ENCODE peak calls at places on chromosome 9, in nine cellular contexts. S, J, G, H, D, W, P, B and U are unnamed samples.

GRCh38 chr9:21504113-21504512 is 22.0 kb upstream of the IFNE start:
- DNase-seq in S (no peak), J (no peak), G (no peak), H (peak; percentile 8), D (no peak), W (no peak), P (no peak), B (no peak), U (no peak)

GRCh38 chr9:107260437-107261081 is 22.5 kb upstream of the RAD23B start:
- DNase-seq in S (no peak), J (no peak), G (peak; percentile 54), H (no peak), D (no peak), W (no peak), P (no peak), B (no peak), U (no peak)

GRCh38 chr9:22169732-22170131 is 160.6 kb upstream of the CDKN2B start:
- DNase-seq in S (no peak), J (no peak), G (no peak), H (no peak), D (no peak), W (no peak), P (no peak), B (no peak), U (no peak)

GRCh38 chr9:38032266-38032830 is 36.7 kb downstream of the SHB start:
- DNase-seq in S (no peak), J (no peak), G (no peak), H (no peak), D (no peak), W (peak; percentile 69), P (peak; percentile 46), B (peak; percentile 89), U (no peak)

GRCh38 chr9:112856843-112857242 is 33.8 kb downstream of the SLC46A2 start:
- DNase-seq in S (no peak), J (no peak), G (no peak), H (no peak), D (no peak), W (no peak), P (no peak), B (no peak), U (no peak)

GRCh38 chr9:116899337-116900006 is 212.4 kb downstream of the TRIM32 start:
- DNase-seq in S (no peak), J (no peak), G (no peak), H (peak; percentile 45), D (no peak), W (no peak), P (no peak), B (no peak), U (no peak)

GRCh38 chr9:36866840-36867239 is 167.2 kb downstream of the PAX5 start:
- DNase-seq in S (no peak), J (no peak), G (peak; percentile 18), H (no peak), D (no peak), W (peak; percentile 18), P (no peak), B (no peak), U (no peak)

GRCh38 chr9:3868466-3868865 is 342.7 kb upstream of the RFX3 start:
- DNase-seq in S (no peak), J (no peak), G (no peak), H (no peak), D (no peak), W (no peak), P (no peak), B (no peak), U (no peak)

GRCh38 chr9:75593920-75594319 is 296.6 kb upstream of the PCSK5 start:
- DNase-seq in S (no peak), J (no peak), G (no peak), H (no peak), D (no peak), W (no peak), P (no peak), B (no peak), U (no peak)

GRCh38 chr9:108184941-108185340 is 670.8 kb downstream of the ACTL7B start:
- DNase-seq in S (no peak), J (no peak), G (no peak), H (peak; percentile 34), D (no peak), W (no peak), P (no peak), B (no peak), U (no peak)

GRCh38 chr9:109641079-109641659 is 138.8 kb upstream of the PALM2AKAP2 start:
- DNase-seq in S (no peak), J (no peak), G (no peak), H (no peak), D (no peak), W (no peak), P (no peak), B (no peak), U (no peak)
- H3K4me3 ChIP-seq in S (peak overlapping the region; percentile 22), J (peak overlapping the region; percentile 32), G (no peak overlapping the region), H (peak overlapping the region; percentile 31), D (peak overlapping the region; percentile 47), W (peak overlapping the region; percentile 46), P (peak overlapping the region; percentile 38), B (no peak overlapping the region), U (peak overlapping the region; percentile 40)

GRCh38 chr9:137046094-137046787 is at the start of gene NPDC1:
- DNase-seq in S (peak; percentile 82), J (no peak), G (peak; percentile 71), H (peak; percentile 61), D (peak; percentile 87), W (peak; percentile 87), P (peak; percentile 80), B (peak; percentile 89), U (no peak)
- TF ChIP-seq POLR2A in S (no peak), J (no peak), G (no peak), H (no peak), D (peak; percentile 36), W (no peak), P (no peak), B (no peak), U (no peak)

GRCh38 chr9:131395027-131395744 is 1.3 kb downstream of the PRRC2B start:
- DNase-seq in S (peak; percentile 39), J (no peak), G (no peak), H (no peak), D (no peak), W (no peak), P (peak; percentile 51), B (peak; percentile 65), U (no peak)
- H3K4me3 ChIP-seq in S (peak overlapping the region; percentile 45), J (peak overlapping the region; percentile 71), G (peak overlapping the region; percentile 74), H (peak overlapping the region; percentile 83), D (peak overlapping the region; percentile 58), W (peak overlapping the region; percentile 78), P (peak overlapping the region; percentile 68), B (peak overlapping the region; percentile 88), U (peak overlapping the region; percentile 65)

DNA sequence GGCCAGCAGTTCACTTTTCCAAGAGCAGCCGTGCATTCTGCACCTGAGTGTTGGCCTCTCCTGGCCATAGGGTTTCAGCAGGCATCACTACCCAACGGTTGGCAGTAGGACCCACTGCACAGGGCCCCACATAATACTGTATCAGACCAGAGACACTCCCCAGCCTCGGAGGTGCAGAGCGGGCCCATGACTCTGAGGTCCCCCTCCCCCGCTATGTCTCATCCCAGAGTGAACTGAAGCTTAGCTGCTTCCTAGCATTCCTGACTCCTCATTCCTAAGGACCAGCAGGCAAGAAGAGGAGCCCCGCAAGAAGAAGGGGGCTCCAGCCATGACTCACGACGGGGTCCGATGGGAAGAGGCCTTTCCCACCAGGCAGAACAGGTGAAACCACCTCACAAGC is 67.2 kb downstream of the CAMSAP1 start:
- DNase-seq in S (no peak), J (no peak), G (no peak), H (no peak), D (no peak), W (no peak), P (no peak), B (no peak), U (no peak)
- TF ChIP-seq POLR2A in S (no peak), J (no peak), G (no peak), H (no peak), D (no peak), W (no peak), P (no peak), B (no peak), U (no peak)

GRCh38 chr9:84823426-84824271 is 154.1 kb downstream of the NTRK2 start:
- DNase-seq in S (no peak), J (no peak), G (no peak), H (no peak), D (no peak), W (no peak), P (no peak), B (no peak), U (no peak)
- H3K4me3 ChIP-seq in S (no peak overlapping the region), J (no peak overlapping the region), G (no peak overlapping the region), H (no peak overlapping the region), D (no peak overlapping the region), W (no peak overlapping the region), P (no peak overlapping the region), B (no peak overlapping the region), U (no peak overlapping the region)

GRCh38 chr9:5586391-5586802 is 42.5 kb upstream of the RIC1 start:
- DNase-seq in S (no peak), J (no peak), G (no peak), H (peak; percentile 79), D (no peak), W (no peak), P (no peak), B (no peak), U (no peak)

GRCh38 chr9:5578698-5579085 is 50.2 kb upstream of the RIC1 start:
- DNase-seq in S (no peak), J (no peak), G (no peak), H (no peak), D (no peak), W (no peak), P (no peak), B (no peak), U (no peak)

GRCh38 chr9:5580650-5581049 is 48.3 kb upstream of the RIC1 start:
- DNase-seq in S (no peak), J (no peak), G (no peak), H (no peak), D (no peak), W (no peak), P (no peak), B (no peak), U (no peak)

GRCh38 chr9:5579881-5580280 is 49.0 kb upstream of the RIC1 start:
- DNase-seq in S (no peak), J (no peak), G (no peak), H (peak; percentile 11), D (no peak), W (no peak), P (no peak), B (no peak), U (no peak)

GRCh38 chr9:5582835-5583195 is 46.1 kb upstream of the RIC1 start:
- DNase-seq in S (no peak), J (no peak), G (no peak), H (peak; percentile 89), D (peak; percentile 36), W (no peak), P (no peak), B (no peak), U (peak; percentile 31)
- TF ChIP-seq POLR2A in S (no peak), J (no peak), G (no peak), H (no peak), D (no peak), W (no peak), P (no peak), B (no peak), U (no peak)

DNA sequence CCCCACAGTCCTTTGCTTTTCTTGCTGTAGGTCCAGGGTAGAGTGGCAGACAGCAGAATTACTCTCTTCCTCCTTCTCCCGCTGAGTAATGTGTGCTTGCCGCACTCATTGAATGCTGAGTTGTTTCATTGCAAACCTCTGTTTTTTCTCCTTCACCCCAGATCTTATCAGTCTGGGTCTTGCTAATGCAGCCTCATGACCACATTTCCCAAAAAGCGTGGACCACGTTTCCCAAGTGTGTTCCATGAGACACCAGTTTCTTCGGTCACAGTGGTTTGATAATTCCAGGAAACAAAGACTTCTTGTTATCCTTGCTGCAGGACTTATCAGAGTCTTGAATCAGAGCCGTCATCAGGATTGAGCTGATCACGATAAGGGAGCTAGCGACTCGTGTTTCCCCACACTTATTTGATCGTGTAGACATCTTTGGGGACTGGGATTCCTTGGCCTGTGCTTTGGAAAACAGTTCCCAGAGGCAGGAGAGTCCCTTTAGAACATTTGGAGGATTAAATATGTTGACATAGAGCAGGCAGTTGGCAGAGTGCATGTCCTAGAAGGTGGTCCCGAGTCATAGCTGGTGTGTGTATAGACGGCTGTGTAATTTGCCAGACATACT is 4.4 kb downstream of the LRRC8A start:
- DNase-seq in S (no peak), J (no peak), G (no peak), H (peak; percentile 43), D (no peak), W (no peak), P (no peak), B (no peak), U (no peak)
- H3K4me3 ChIP-seq in S (no peak overlapping the region), J (no peak overlapping the region), G (no peak overlapping the region), H (no peak overlapping the region), D (no peak overlapping the region), W (no peak overlapping the region), P (no peak overlapping the region), B (no peak overlapping the region), U (no peak overlapping the region)